ENCODE peak calls at places on chromosomes 3 and 15, in four cellular contexts. K, A, J and V are unnamed samples.

GRCh38 chr3:12993623-12994356 is 79.4 kb downstream of the IQSEC1 start:
- DNase-seq in J (peak; percentile 67), K (no peak), A (no peak), V (peak; percentile 67)

GRCh38 chr3:149215474-149215873 is 6.2 kb downstream of the CP start:
- DNase-seq in K (no peak), J (no peak), A (peak; percentile 36), V (no peak)

GRCh38 chr15:92128788-92129187 is 264.9 kb upstream of the ST8SIA2 start:
- DNase-seq in K (no peak), J (no peak), A (no peak), V (no peak)

GRCh38 chr3:184299488-184300376 is 691 bp downstream of the PSMD2 start:
- DNase-seq in K (no peak), A (no peak), J (no peak), V (no peak)

GRCh38 chr3:149670742-149671492 is 13.1 kb upstream of the WWTR1 start:
- DNase-seq in J (no peak), K (no peak), A (no peak), V (no peak)

GRCh38 chr15:41288464-41288863 is 43.9 kb downstream of the OIP5 start:
- DNase-seq in K (no peak), J (no peak), A (no peak), V (no peak)

GRCh38 chr3:72247645-72248388 is 462.9 kb upstream of the PROK2 start:
- DNase-seq in A (no peak), J (peak; percentile 53), K (no peak), V (no peak)

GRCh38 chr3:156792945-156793344 is 33.2 kb upstream of the LEKR1 start:
- DNase-seq in K (no peak), A (no peak), J (no peak), V (no peak)

GRCh38 chr15:38069506-38069905 is 135.1 kb downstream of the TMCO5A start:
- DNase-seq in A (no peak), K (peak; percentile 76), J (peak; percentile 29), V (no peak)

GRCh38 chr3:73279-73678 is 123.3 kb upstream of the CHL1 start:
- DNase-seq in J (no peak), K (no peak), A (no peak), V (no peak)

GRCh38 chr3:45132568-45133211 is 13.5 kb downstream of the CDCP1 start:
- DNase-seq in K (no peak), A (no peak), J (no peak), V (no peak)

GRCh38 chr3:156964562-156964961 is 138.4 kb downstream of the LEKR1 start:
- DNase-seq in A (no peak), J (no peak), K (no peak), V (no peak)

GRCh38 chr15:54482251-54482650 is 504.0 kb downstream of the UNC13C start:
- DNase-seq in J (no peak), K (no peak), A (no peak), V (no peak)

GRCh38 chr3:190721330-190721729 is 141.2 kb downstream of the GMNC start:
- DNase-seq in J (no peak), A (no peak), K (no peak), V (peak; percentile 18)

GRCh38 chr3:118075873-118076272 is 958.8 kb downstream of the IGSF11 start:
- DNase-seq in J (no peak), K (no peak), A (no peak), V (no peak)

GRCh38 chr15:61584410-61584809 is 355.3 kb upstream of the RORA start:
- DNase-seq in J (no peak), A (peak; percentile 20), K (no peak), V (no peak)

GRCh38 chr3:25589104-25589782 is 75.5 kb downstream of the TOP2B start:
- DNase-seq in K (no peak), A (no peak), J (no peak), V (no peak)

GRCh38 chr3:195597848-195598247 is 14.1 kb upstream of the APOD start:
- DNase-seq in J (no peak), K (no peak), A (no peak), V (no peak)

GRCh38 chr3:41060106-41060505 is 139.2 kb upstream of the CTNNB1 start:
- DNase-seq in K (no peak), A (no peak), J (no peak), V (no peak)

GRCh38 chr15:52148409-52148808 is 35.8 kb upstream of the BCL2L10 start:
- DNase-seq in K (no peak), A (no peak), J (no peak), V (no peak)

GRCh38 chr3:6994081-6994668 is 133.3 kb downstream of the GRM7 start:
- DNase-seq in J (no peak), A (peak; percentile 27), K (no peak), V (no peak)

GRCh38 chr15:37773111-37773860 is 161.2 kb upstream of the TMCO5A start:
- DNase-seq in J (no peak), K (no peak), A (no peak), V (no peak)

GRCh38 chr3:87958289-87958688 is 100.5 kb downstream of the CGGBP1 start:
- DNase-seq in A (no peak), K (no peak), J (no peak), V (no peak)

GRCh38 chr15:69014454-69014853 is at the start of gene NOX5:
- DNase-seq in J (no peak), K (no peak), A (no peak), V (no peak)

GRCh38 chr3:160473233-160473632 is 23.6 kb upstream of the TRIM59 start:
- DNase-seq in J (no peak), K (no peak), A (peak; percentile 85), V (no peak)

GRCh38 chr3:52532517-52532837 is 1.2 kb downstream of the NT5DC2 start:
- DNase-seq in K (no peak), J (peak; percentile 53), A (no peak), V (peak; percentile 36)

GRCh38 chr3:129749692-129750091 is 143.2 kb upstream of the PLXND1 start:
- DNase-seq in J (no peak), A (no peak), K (no peak), V (no peak)

GRCh38 chr15:88252441-88252840 is 4.1 kb downstream of the NTRK3 start:
- DNase-seq in J (no peak), A (no peak), K (no peak), V (no peak)

GRCh38 chr15:99426431-99427105 is 139.2 kb upstream of the MEF2A start:
- DNase-seq in A (no peak), K (peak; percentile 20), J (no peak), V (no peak)

GRCh38 chr3:47601310-47601709 is 22.6 kb upstream of the CSPG5 start:
- DNase-seq in K (no peak), A (no peak), J (no peak), V (no peak)

GRCh38 chr3:110341047-110341446 is 730.6 kb upstream of the NECTIN3 start:
- DNase-seq in K (no peak), A (no peak), J (no peak), V (no peak)

GRCh38 chr3:86815880-86816279 is 175.1 kb downstream of the VGLL3 start:
- DNase-seq in J (no peak), A (no peak), K (no peak), V (no peak)

GRCh38 chr3:187062526-187063177 is 76.6 kb downstream of the RPL39L start:
- DNase-seq in A (peak; percentile 18), K (no peak), J (no peak), V (no peak)

GRCh38 chr15:74420193-74420905 is 13.4 kb downstream of the SEMA7A start:
- DNase-seq in K (no peak), J (peak; percentile 91), A (no peak), V (no peak)

GRCh38 chr15:79157631-79158592 is 67.3 kb upstream of the RASGRF1 start:
- DNase-seq in J (no peak), K (no peak), A (no peak), V (no peak)

GRCh38 chr3:62201438-62202035 is 171.8 kb downstream of the FEZF2 start:
- DNase-seq in K (no peak), J (no peak), A (peak; percentile 40), V (no peak)

GRCh38 chr3:138051946-138052802 is 42.2 kb downstream of the CLDN18 start:
- DNase-seq in K (no peak), J (peak; percentile 63), A (peak; percentile 33), V (peak; percentile 57)
- TF ChIP-seq CTCF in K (peak; percentile 21), J (peak; percentile 53), A (peak; percentile 84), V (peak; percentile 65)

DNA sequence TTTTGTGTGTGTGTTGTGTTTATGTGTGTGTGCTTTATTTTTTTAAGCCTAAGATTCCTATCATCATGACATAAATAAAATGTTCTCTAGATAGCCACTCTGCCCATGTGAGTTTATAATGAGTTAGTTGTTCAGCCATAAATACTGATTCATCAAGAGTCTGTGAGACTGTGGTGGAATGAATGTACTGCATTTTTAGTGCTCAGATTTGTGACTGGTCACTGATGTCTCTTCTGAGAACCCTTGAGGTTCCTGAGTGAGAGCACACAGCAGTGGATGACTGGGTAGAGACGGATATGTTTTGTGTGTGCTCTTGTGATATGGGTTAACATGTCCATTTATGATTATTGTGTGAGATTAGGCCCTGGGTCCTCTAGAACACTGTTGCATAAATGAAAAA is 51.2 kb downstream of the SETD5 start:
- DNase-seq in J (no peak), K (no peak), A (no peak), V (no peak)
- TF ChIP-seq CTCF in J (no peak), K (no peak), A (no peak), V (no peak)

DNA sequence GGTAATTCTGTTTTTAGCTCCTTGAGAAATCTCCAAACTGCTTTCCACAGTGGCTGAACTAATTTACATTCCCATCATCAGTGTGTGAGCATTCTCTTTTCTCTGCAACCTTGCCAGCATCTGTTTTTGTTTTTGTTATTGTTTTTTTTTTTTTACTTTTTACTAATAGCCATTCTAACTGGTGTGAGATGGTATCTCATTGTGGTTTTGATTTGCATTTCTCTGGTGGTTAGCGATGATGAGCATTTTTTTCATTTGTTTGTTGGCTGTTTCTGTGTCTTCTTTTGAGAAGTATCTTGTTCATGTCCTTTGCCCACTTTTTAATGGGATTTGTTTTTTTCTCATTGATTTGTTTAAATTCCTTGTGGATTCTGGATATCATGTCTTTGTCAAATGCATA is 129.7 kb upstream of the ABHD17C start:
- DNase-seq in J (no peak), K (no peak), A (no peak), V (no peak)
- TF ChIP-seq CTCF in J (no peak), K (no peak), A (no peak), V (no peak)

GRCh38 chr3:84974347-84974746 is 15.6 kb downstream of the CADM2 start:
- DNase-seq in K (no peak), A (no peak), J (no peak), V (no peak)
- TF ChIP-seq CTCF in K (no peak), A (no peak), J (no peak), V (no peak)

GRCh38 chr15:58391088-58391487 is 40.7 kb upstream of the LIPC start:
- DNase-seq in A (no peak), K (no peak), J (no peak), V (no peak)

GRCh38 chr15:58392611-58393161 is 39.1 kb upstream of the LIPC start:
- DNase-seq in A (no peak), K (no peak), J (no peak), V (no peak)

GRCh38 chr15:58392141-58392540 is 39.6 kb upstream of the LIPC start:
- DNase-seq in K (no peak), J (no peak), A (no peak), V (no peak)

GRCh38 chr15:58387130-58387529 is 44.7 kb upstream of the LIPC start:
- DNase-seq in K (no peak), A (peak; percentile 44), J (no peak), V (no peak)

DNA sequence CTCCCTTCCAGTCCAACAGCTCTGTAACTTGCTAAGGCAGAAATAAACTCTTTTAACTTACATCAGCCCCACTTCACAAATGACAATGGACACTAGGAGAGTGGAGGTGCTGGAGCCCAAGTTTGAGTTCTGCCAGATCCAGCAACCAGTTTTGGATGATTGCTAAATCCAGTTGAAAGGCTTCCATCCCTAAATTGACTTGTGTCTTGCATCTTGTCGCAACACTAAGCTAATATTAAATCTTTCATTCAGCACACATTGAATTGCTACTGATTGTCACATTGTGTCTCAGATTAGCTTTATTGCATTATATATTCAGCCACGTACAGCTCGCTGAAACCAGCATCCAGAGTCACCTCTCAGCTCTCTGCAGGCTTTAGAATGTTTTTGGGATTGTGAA is 41.7 kb upstream of the LIPC start:
- DNase-seq in K (no peak), A (no peak), J (no peak), V (no peak)
- TF ChIP-seq CTCF in K (no peak), A (no peak), J (no peak), V (no peak)